ENCODE peak calls at places on chromosomes 1 and 21, in four cellular contexts. E is activated T-cell treated with anti-CD3 and anti-CD28 coated beads for 1 hour, R is GM20000, F is cardiac fibroblast. W is an unnamed sample.

GRCh38 chr1:44631333-44631646 is 43.0 kb downstream of the TMEM53 start:
- DNase-seq in E (no peak), R (no peak), F (no peak), W (no peak)

GRCh38 chr1:15848929-15849774 is 1.6 kb downstream of the SPEN start:
- DNase-seq in E (peak), R (no peak), F (peak), W (peak)

GRCh38 chr1:162857850-162858249 is 3.1 kb downstream of the CCDC190 start:
- DNase-seq in E (no peak), R (no peak), F (peak), W (no peak)

GRCh38 chr21:36113647-36114428 is 21.0 kb upstream of the CBR3 start:
- DNase-seq in E (peak), R (no peak), F (no peak), W (no peak)

GRCh38 chr1:92317836-92318493 is 19.1 kb downstream of the RPAP2 start:
- DNase-seq in E (no peak), R (no peak), F (peak), W (no peak)

GRCh38 chr21:21114456-21114855 is 116.2 kb downstream of the NCAM2 start:
- DNase-seq in E (no peak), R (no peak), F (no peak), W (no peak)

GRCh38 chr1:204836856-204837255 is 33.8 kb upstream of the NFASC start:
- DNase-seq in E (no peak), R (no peak), F (no peak), W (no peak)

GRCh38 chr1:11400567-11400966 is 78.4 kb upstream of the DISP3 start:
- DNase-seq in E (no peak), R (no peak), F (no peak), W (no peak)

GRCh38 chr1:205442051-205442721 is 13.7 kb downstream of the BLACAT1 start:
- DNase-seq in E (no peak), R (no peak), F (no peak), W (no peak)

GRCh38 chr1:206583461-206584264 is 28.6 kb downstream of the EIF2D start:
- DNase-seq in E (peak), R (peak), F (peak), W (peak)

GRCh38 chr21:45388011-45388521 is 16.9 kb upstream of the COL18A1 start:
- DNase-seq in E (no peak), R (no peak), F (no peak), W (no peak)

GRCh38 chr1:93629101-93630059 is 52.3 kb downstream of the BCAR3 start:
- DNase-seq in E (peak), R (peak), F (peak), W (peak)

GRCh38 chr1:161726631-161727342 is 5.4 kb downstream of the FCRLB start:
- DNase-seq in E (peak), R (peak), F (peak), W (peak)

GRCh38 chr21:44574457-44575306 is 1.2 kb downstream of the KRTAP10-4 start:
- DNase-seq in E (no peak), R (no peak), F (no peak), W (no peak)

W was measured in D341Med.